ENCODE peak calls at places on chromosome 6, in eight cellular contexts. J is GM13976; V is heart right ventricle; F is adrenal gland; N is cerebellar cortex; X is activated CD4-positive, alpha-beta T cell treated with anti-CD3 and anti-CD28 coated beads, Interleukin-2, amount 10 ng/mL, durations not matched to agents 7 days and 5 days; S is HuH-7.5; O is HuH-7. Y is an unnamed sample.

GRCh38 chr6:12265795-12266194 is 24.4 kb upstream of the EDN1 start:
- DNase-seq in S (no peak), F (no peak), X (no peak), N (no peak), V (no peak), O (no peak), J (no peak), Y (no peak)

GRCh38 chr6:119207973-119208725 is 129.7 kb upstream of the FAM184A start:
- DNase-seq in V (no peak), X (no peak), F (no peak), S (no peak), O (no peak), J (no peak), N (no peak), Y (no peak)

GRCh38 chr6:133621751-133622150 is 267.2 kb upstream of the TCF21 start:
- DNase-seq in S (no peak), X (no peak), N (no peak), F (no peak), J (no peak), O (no peak), V (no peak), Y (no peak)

GRCh38 chr6:2061880-2062279 is 183.5 kb downstream of the GMDS start:
- DNase-seq in V (no peak), X (no peak), F (no peak), O (no peak), N (no peak), S (no peak), J (no peak), Y (no peak)

GRCh38 chr6:24933868-24934401 is 1.8 kb downstream of the RIPOR2 start:
- DNase-seq in N (peak), X (peak), S (no peak), J (no peak), F (no peak), O (no peak), V (no peak), Y (no peak)

GRCh38 chr6:97032950-97033349 is 108.4 kb downstream of the KLHL32 start:
- DNase-seq in V (no peak), S (no peak), X (no peak), N (no peak), F (no peak), O (no peak), J (no peak), Y (no peak)

GRCh38 chr6:30107756-30108155 is 5.1 kb downstream of the TRIM31 start:
- DNase-seq in S (no peak), F (no peak), J (no peak), V (no peak), X (no peak), N (no peak), O (no peak), Y (no peak)

GRCh38 chr6:112237644-112238043 is 16.7 kb downstream of the LAMA4 start:
- DNase-seq in X (no peak), O (no peak), V (peak), F (peak), J (no peak), N (no peak), S (no peak), Y (no peak)

GRCh38 chr6:7087491-7087979 is 20.2 kb upstream of the RREB1 start:
- DNase-seq in V (no peak), X (peak), S (no peak), F (no peak), O (peak), J (peak), N (no peak), Y (no peak)

GRCh38 chr6:14762077-14762476 is 483.8 kb upstream of the JARID2 start:
- DNase-seq in X (no peak), V (no peak), O (peak), N (no peak), J (no peak), S (no peak), F (no peak), Y (no peak)

GRCh38 chr6:81171991-81172740 is 580.3 kb downstream of the TENT5A start:
- DNase-seq in V (peak), N (no peak), O (no peak), F (peak), X (no peak), S (no peak), J (no peak), Y (no peak)

GRCh38 chr6:159761135-159761872 is 541 bp upstream of the ACAT2 start:
- DNase-seq in F (peak), V (peak), O (peak), S (no peak), N (peak), J (peak), X (peak), Y (no peak)

GRCh38 chr6:157614026-157614484 is 209.0 kb upstream of the SNX9 start:
- DNase-seq in O (peak), V (no peak), X (no peak), J (no peak), F (no peak), S (no peak), N (no peak), Y (no peak)

GRCh38 chr6:32081168-32081624 is 27.9 kb downstream of the TNXB start:
- DNase-seq in V (peak), N (no peak), O (no peak), X (no peak), S (no peak), J (no peak), F (peak), Y (no peak)

GRCh38 chr6:122459240-122459639 is 12.4 kb downstream of the SERINC1 start:
- DNase-seq in N (no peak), X (no peak), O (no peak), F (no peak), J (no peak), V (no peak), S (no peak), Y (no peak)

GRCh38 chr6:130303436-130303835 is 62.4 kb upstream of the TMEM200A start:
- DNase-seq in J (no peak), F (no peak), O (no peak), V (no peak), X (no peak), S (no peak), N (no peak), Y (no peak)

GRCh38 chr6:120736740-120737139 is 597.5 kb downstream of the TBC1D32 start:
- DNase-seq in N (no peak), O (no peak), J (no peak), V (no peak), S (no peak), X (no peak), F (no peak), Y (no peak)

GRCh38 chr6:106757267-106757666 is 127.9 kb downstream of the QRSL1 start:
- DNase-seq in J (no peak), O (no peak), S (no peak), V (no peak), N (no peak), F (no peak), X (no peak), Y (peak)

GRCh38 chr6:132220800-132221199 is 180.5 kb downstream of the MOXD1 start:
- DNase-seq in N (no peak), O (no peak), X (no peak), S (no peak), J (no peak), V (no peak), F (no peak), Y (no peak)

GRCh38 chr6:87431263-87431662 is 23.5 kb downstream of the CFAP206 start:
- DNase-seq in X (no peak), J (no peak), O (no peak), F (no peak), N (no peak), S (no peak), V (no peak), Y (no peak)

GRCh38 chr6:90459225-90459758 is 127.6 kb downstream of the MAP3K7 start:
- DNase-seq in J (no peak), F (no peak), N (no peak), S (no peak), O (no peak), X (no peak), V (no peak), Y (peak)

GRCh38 chr6:4379958-4380357 is 244.6 kb upstream of the ECI2 start:
- DNase-seq in V (no peak), N (no peak), F (no peak), J (no peak), X (no peak), S (no peak), O (no peak), Y (no peak)

GRCh38 chr6:100176321-100176950 is 182.4 kb upstream of the MCHR2 start:
- DNase-seq in V (no peak), F (no peak), O (no peak), J (no peak), X (no peak), S (no peak), N (peak), Y (no peak)

GRCh38 chr6:42226251-42227143 is 8.8 kb upstream of the MRPS10 start:
- DNase-seq in V (no peak), J (no peak), O (peak), N (peak), F (no peak), X (no peak), S (peak), Y (peak)

GRCh38 chr6:151961809-151962208 is 154.3 kb downstream of the ESR1 start:
- DNase-seq in V (no peak), F (no peak), X (no peak), O (no peak), S (no peak), J (no peak), N (no peak), Y (no peak)

GRCh38 chr6:158441639-158442308 is 118.1 kb upstream of the TMEM181 start:
- DNase-seq in V (peak), X (no peak), N (peak), F (peak), J (no peak), S (no peak), O (no peak), Y (no peak)

GRCh38 chr6:113306552-113307145 is 550.5 kb upstream of the MARCKS start:
- DNase-seq in V (peak), O (peak), X (peak), J (peak), N (peak), F (peak), S (no peak), Y (no peak)

GRCh38 chr6:39804666-39805065 is 12.5 kb downstream of the DAAM2 start:
- DNase-seq in V (no peak), O (no peak), X (no peak), N (no peak), J (no peak), F (no peak), S (no peak), Y (peak)

GRCh38 chr6:6105472-6106036 is 98.8 kb upstream of the NRN1 start:
- DNase-seq in F (no peak), N (no peak), J (no peak), S (no peak), O (no peak), V (no peak), X (no peak), Y (no peak)

GRCh38 chr6:25788305-25788922 is 33.9 kb downstream of the SLC17A4 start:
- DNase-seq in X (peak), O (peak), J (peak), V (peak), S (peak), N (peak), F (peak), Y (no peak)

GRCh38 chr6:137794510-137795200 is 72.4 kb upstream of the TNFAIP3 start:
- DNase-seq in V (no peak), N (no peak), F (no peak), O (no peak), S (no peak), J (no peak), X (no peak), Y (no peak)

GRCh38 chr6:166281104-166281503 is 27.1 kb downstream of the PRR18 start:
- DNase-seq in J (no peak), V (no peak), F (no peak), O (no peak), S (no peak), N (no peak), X (no peak), Y (no peak)

GRCh38 chr6:34248198-34248726 is 544 bp downstream of the SMIM29 start:
- DNase-seq in J (peak), S (no peak), V (peak), X (peak), F (peak), N (peak), O (peak), Y (peak)

GRCh38 chr6:82842721-82843120 is 222.9 kb downstream of the UBE3D start:
- DNase-seq in V (no peak), S (no peak), O (no peak), F (no peak), N (no peak), J (no peak), X (no peak), Y (no peak)

GRCh38 chr6:70673054-70673453 is 5.4 kb downstream of the SMAP1 start:
- DNase-seq in V (no peak), N (no peak), X (no peak), O (no peak), S (no peak), F (no peak), J (no peak), Y (no peak)

GRCh38 chr6:31170600-31170881 is at the start of gene POU5F1:
- DNase-seq in V (no peak), S (no peak), F (no peak), O (no peak), X (no peak), N (no peak), J (no peak), Y (no peak)

GRCh38 chr6:15689586-15690450 is 27.0 kb upstream of the DTNBP1 start:
- DNase-seq in X (no peak), S (no peak), V (no peak), J (no peak), N (no peak), F (no peak), O (no peak), Y (no peak)

GRCh38 chr6:3031857-3032256 is 32.2 kb downstream of the NQO2 start:
- DNase-seq in S (no peak), X (peak), N (peak), F (no peak), O (no peak), J (no peak), V (no peak), Y (peak)

GRCh38 chr6:137724018-137724403 is 143.0 kb upstream of the TNFAIP3 start:
- DNase-seq in J (no peak), O (no peak), S (no peak), X (no peak), N (no peak), F (no peak), V (no peak), Y (no peak)

Y was measured in T47D.